ENCODE peak calls at places on chromosome X, in six cellular contexts. N is CD8-positive, alpha-beta T cell; G is natural killer cell; Q is Right ventricle myocardium superior; U is stimulated activated naive B cell treated with anti-CD40 and anti-IgM and Interleukin-4, amounts not matched to agents 10 μg/mL and 1 μg/mL and 100 μg/mL, for 72 hours; R is PC-3. Z is an unnamed sample.

GRCh38 chrX:75273483-75273882 is 402 bp upstream of the UPRT start:
- ATAC-seq in N (peak), G (peak), Q (peak), U (peak), R (peak), Z (peak)

GRCh38 chrX:42695800-42696358 is 82.1 kb downstream of the PPP1R2C start:
- ATAC-seq in N (no peak), G (no peak), Q (no peak), U (no peak), R (no peak), Z (no peak)

GRCh38 chrX:68574240-68574639 is 73.2 kb upstream of the STARD8 start:
- ATAC-seq in N (no peak), G (no peak), Q (no peak), U (no peak), R (no peak), Z (peak)

GRCh38 chrX:108359811-108360602 is 78.2 kb downstream of the COL4A6 start:
- ATAC-seq in N (no peak), G (no peak), Q (no peak), U (no peak), R (no peak), Z (no peak)

GRCh38 chrX:137353404-137353803 is 212.5 kb upstream of the ZIC3 start:
- ATAC-seq in N (no peak), G (no peak), Q (no peak), U (no peak), R (no peak), Z (no peak)

GRCh38 chrX:101408530-101408836 is 461 bp downstream of the HNRNPH2 start:
- ATAC-seq in N (peak), G (no peak), Q (peak), U (no peak), R (no peak), Z (peak)

GRCh38 chrX:11770320-11770719 is 12.3 kb downstream of the MSL3 start:
- ATAC-seq in N (peak), G (peak), Q (peak), U (peak), R (peak), Z (peak)

GRCh38 chrX:22527302-22527701 is 254.6 kb downstream of the CBLL2 start:
- ATAC-seq in N (no peak), G (no peak), Q (no peak), U (peak), R (no peak), Z (no peak)

GRCh38 chrX:2823795-2824386 is 4.8 kb upstream of the GYG2 start:
- ATAC-seq in N (no peak), G (no peak), Q (no peak), U (no peak), R (no peak), Z (no peak)

GRCh38 chrX:18961686-18962085 is 22.2 kb downstream of the PHKA2 start:
- ATAC-seq in N (no peak), G (no peak), Q (no peak), U (no peak), R (peak), Z (no peak)

GRCh38 chrX:79174949-79175644 is 30.6 kb downstream of the GPR174 start:
- ATAC-seq in N (peak), G (peak), Q (no peak), U (peak), R (no peak), Z (no peak)

GRCh38 chrX:28586291-28586690 is 955 bp upstream of the IL1RAPL1 start:
- ATAC-seq in N (no peak), G (no peak), Q (peak), U (no peak), R (peak), Z (no peak)

GRCh38 chrX:1813809-1814208 is 198.9 kb downstream of the ASMT start:
- ATAC-seq in N (peak), G (peak), Q (no peak), U (no peak), R (no peak), Z (no peak)

GRCh38 chrX:9535101-9535500 is 70.2 kb downstream of the TBL1X start:
- ATAC-seq in N (no peak), G (no peak), Q (no peak), U (no peak), R (no peak), Z (no peak)

GRCh38 chrX:130543603-130544002 is 141.8 kb downstream of the RBMX2 start:
- ATAC-seq in N (no peak), G (no peak), Q (no peak), U (no peak), R (no peak), Z (no peak)

GRCh38 chrX:57380026-57380796 is 93.7 kb downstream of the FAAH2 start:
- ATAC-seq in N (no peak), G (no peak), Q (no peak), U (no peak), R (no peak), Z (peak)

GRCh38 chrX:155143959-155144548 is 72.2 kb upstream of the VBP1 start:
- ATAC-seq in N (peak), G (no peak), Q (no peak), U (no peak), R (no peak), Z (no peak)

GRCh38 chrX:150486011-150486410 is 82.4 kb upstream of the MTM1 start:
- ATAC-seq in N (no peak), G (no peak), Q (peak), U (peak), R (peak), Z (no peak)

GRCh38 chrX:9566150-9566621 is 101.3 kb downstream of the TBL1X start:
- ATAC-seq in N (peak), G (peak), Q (peak), U (peak), R (peak), Z (no peak)

GRCh38 chrX:110531873-110532272 is 173.2 kb downstream of the RTL9 start:
- ATAC-seq in N (no peak), G (no peak), Q (peak), U (no peak), R (no peak), Z (no peak)

GRCh38 chrX:9339603-9340569 is 125.0 kb upstream of the TBL1X start:
- ATAC-seq in N (peak), G (no peak), Q (peak), U (no peak), R (no peak), Z (no peak)

GRCh38 chrX:134246282-134246681 is 9.3 kb downstream of the CCDC160 start:
- ATAC-seq in N (no peak), G (no peak), Q (no peak), U (no peak), R (no peak), Z (no peak)